ENCODE peak calls at places on chromosome 3, in six cellular contexts. T is naive thymus-derived CD4-positive, alpha-beta T cell; A is thoracic aorta; M is A673; O is CD4-positive, alpha-beta T cell; P is AG04450. F is an unnamed sample.

GRCh38 chr3:115913069-115913686 is 289.9 kb downstream of the GAP43 start:
- DNase-seq in T (no peak), A (no peak), M (peak; percentile 60), O (no peak), P (no peak), F (no peak)

GRCh38 chr3:52704611-52705437 is 767 bp downstream of the GLT8D1 start:
- DNase-seq in T (peak; percentile 9), A (no peak), M (peak; percentile 6), O (no peak), P (no peak), F (no peak)

GRCh38 chr3:183430325-183430957 is 2.0 kb upstream of the MCF2L2 start:
- DNase-seq in T (no peak), A (no peak), M (no peak), O (no peak), P (no peak), F (no peak)

GRCh38 chr3:116078561-116078960 is 366.7 kb downstream of the LSAMP start:
- DNase-seq in T (no peak), A (no peak), M (no peak), O (no peak), P (no peak), F (no peak)

GRCh38 chr3:110391640-110392395 is 679.8 kb upstream of the NECTIN3 start:
- DNase-seq in T (no peak), A (no peak), M (no peak), O (no peak), P (no peak), F (no peak)

GRCh38 chr3:41974223-41974622 is 12.3 kb upstream of the ULK4 start:
- DNase-seq in T (no peak), A (no peak), M (no peak), O (no peak), P (no peak), F (no peak)

GRCh38 chr3:173225351-173225750 is 84.3 kb upstream of the SPATA16 start:
- DNase-seq in T (no peak), A (no peak), M (no peak), O (no peak), P (no peak), F (no peak)

GRCh38 chr3:66407281-66408218 is 93.3 kb downstream of the LRIG1 start:
- DNase-seq in T (peak; percentile 69), A (no peak), M (peak; percentile 62), O (peak; percentile 69), P (no peak), F (peak; percentile 79)

GRCh38 chr3:126908752-126909275 is 74.1 kb upstream of the PLXNA1 start:
- DNase-seq in T (no peak), A (no peak), M (no peak), O (no peak), P (no peak), F (no peak)

GRCh38 chr3:80606073-80606472 is 838.3 kb upstream of the ROBO1 start:
- DNase-seq in T (no peak), A (no peak), M (peak; percentile 0), O (no peak), P (no peak), F (no peak)

GRCh38 chr3:59502806-59503205 is 453.0 kb upstream of the CFAP20DC start:
- DNase-seq in T (no peak), A (no peak), M (no peak), O (peak; percentile 5), P (peak; percentile 71), F (no peak)

GRCh38 chr3:38168988-38169363 is 3.6 kb downstream of the OXSR1 start:
- DNase-seq in T (no peak), A (no peak), M (no peak), O (no peak), P (no peak), F (no peak)

GRCh38 chr3:142424754-142425153 is 23.1 kb downstream of the XRN1 start:
- DNase-seq in T (no peak), A (no peak), M (no peak), O (no peak), P (no peak), F (no peak)

GRCh38 chr3:46693038-46693896 is at the start of gene ALS2CL:
- DNase-seq in T (peak; percentile 74), A (no peak), M (peak; percentile 4), O (peak; percentile 72), P (no peak), F (peak; percentile 30)

GRCh38 chr3:25428003-25428861 is at the start of gene RARB:
- DNase-seq in T (no peak), A (peak; percentile 21), M (peak; percentile 89), O (no peak), P (peak; percentile 41), F (peak; percentile 24)

GRCh38 chr3:136783708-136784191 is 31.6 kb upstream of the STAG1 start:
- DNase-seq in T (no peak), A (no peak), M (no peak), O (no peak), P (no peak), F (no peak)

GRCh38 chr3:101171797-101172196 is 148.6 kb downstream of the IMPG2 start:
- DNase-seq in T (no peak), A (no peak), M (no peak), O (no peak), P (no peak), F (no peak)

GRCh38 chr3:12193485-12194165 is 34.9 kb upstream of the TIMP4 start:
- DNase-seq in T (no peak), A (no peak), M (peak; percentile 30), O (no peak), P (peak; percentile 97), F (no peak)

GRCh38 chr3:198108756-198109155 is 148.7 kb downstream of the LMLN start:
- DNase-seq in T (no peak), A (no peak), M (peak; percentile 68), O (no peak), P (no peak), F (no peak)
- H3K27me3 ChIP-seq in T (peaks cover 17% of the 10 kb centered on the region), A (peaks cover 1% of the 10 kb centered on the region), M (no peaks in the 10 kb centered on the region), O (peaks cover 37% of the 10 kb centered on the region), P (peaks cover 24% of the 10 kb centered on the region), F (peaks cover 68% of the 10 kb centered on the region)

GRCh38 chr3:62375655-62376054 is 2.3 kb upstream of the FEZF2 start:
- DNase-seq in T (no peak), A (no peak), M (no peak), O (no peak), P (no peak), F (no peak)

GRCh38 chr3:62373215-62373614 is at the start of gene FEZF2:
- DNase-seq in T (no peak), A (no peak), M (no peak), O (no peak), P (no peak), F (peak; percentile 11)

GRCh38 chr3:62372621-62373041 is 719 bp downstream of the FEZF2 start:
- DNase-seq in T (no peak), A (no peak), M (no peak), O (no peak), P (no peak), F (peak; percentile 12)

GRCh38 chr3:62373714-62374333 is 474 bp upstream of the FEZF2 start:
- DNase-seq in T (no peak), A (no peak), M (no peak), O (no peak), P (no peak), F (peak; percentile 11)

GRCh38 chr3:62374375-62374876 is 1.1 kb upstream of the FEZF2 start:
- DNase-seq in T (no peak), A (no peak), M (no peak), O (no peak), P (no peak), F (no peak)
- H3K27me3 ChIP-seq in T (peaks cover 9% of the 10 kb centered on the region), A (peaks cover 31% of the 10 kb centered on the region), M (peaks cover 98% of the 10 kb centered on the region), O (peaks cover 83% of the 10 kb centered on the region), P (peaks cover 95% of the 10 kb centered on the region), F (peaks cover 81% of the 10 kb centered on the region)

DNA sequence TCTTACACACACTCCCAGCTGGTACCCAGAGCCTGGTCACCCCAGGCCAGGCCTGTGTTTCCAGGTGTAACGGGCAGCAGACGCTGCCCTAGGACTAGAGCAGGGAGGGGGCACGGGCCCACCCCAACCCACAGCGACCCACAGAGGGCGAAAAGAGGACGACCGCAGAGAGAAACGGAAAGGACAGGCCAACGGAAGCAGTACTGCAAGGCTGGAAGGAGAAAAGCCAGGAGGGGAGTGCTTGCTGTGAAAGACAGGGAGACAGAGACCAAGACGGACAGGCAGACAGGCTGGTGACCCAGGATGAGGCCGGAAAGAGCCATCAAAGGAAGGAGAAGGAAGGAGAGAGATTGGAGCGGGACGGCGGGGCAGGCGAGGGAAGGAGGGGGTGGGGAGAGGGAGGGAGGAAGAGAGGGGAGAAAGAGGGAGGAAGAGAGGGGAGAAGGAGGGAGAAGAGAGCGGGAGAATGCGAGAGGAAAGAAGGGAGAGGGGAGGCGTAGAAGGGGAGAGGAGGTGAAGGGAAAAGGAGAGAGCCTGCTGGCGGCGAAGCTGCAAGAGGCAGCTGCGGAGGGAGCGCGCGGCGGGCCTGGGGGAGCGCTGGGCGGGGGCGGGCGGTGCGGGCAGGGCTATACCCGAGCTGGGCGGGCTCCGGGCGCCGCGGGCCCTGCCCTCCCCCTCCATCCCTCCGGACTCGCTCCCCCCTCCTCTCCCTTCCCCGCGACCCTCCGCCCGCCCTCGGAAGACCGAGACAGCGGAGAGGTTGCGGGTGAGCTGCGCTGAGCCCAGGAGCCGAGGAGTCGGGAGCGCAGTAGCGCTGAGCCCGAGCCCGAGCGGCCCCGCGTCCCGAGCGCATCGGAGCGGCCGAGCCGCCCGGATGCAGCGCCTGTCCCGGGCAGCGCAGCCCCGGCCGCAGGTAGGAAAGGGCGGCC is at the start of gene SLC6A1:
- DNase-seq in T (no peak), A (no peak), M (peak; percentile 17), O (no peak), P (no peak), F (peak; percentile 18)
- H3K27me3 ChIP-seq in T (peaks cover 10% of the 10 kb centered on the region), A (no peaks in the 10 kb centered on the region), M (peaks cover 73% of the 10 kb centered on the region), O (peaks cover 53% of the 10 kb centered on the region), P (peaks cover 66% of the 10 kb centered on the region), F (peaks cover 22% of the 10 kb centered on the region)

GRCh38 chr3:45057557-45057956 is 31.5 kb downstream of the CLEC3B start:
- DNase-seq in T (no peak), A (no peak), M (no peak), O (no peak), P (no peak), F (no peak)
- H3K27me3 ChIP-seq in T (no peaks in the 10 kb centered on the region), A (no peaks in the 10 kb centered on the region), M (no peaks in the 10 kb centered on the region), O (no peaks in the 10 kb centered on the region), P (no peaks in the 10 kb centered on the region), F (no peaks in the 10 kb centered on the region)

F was measured in BE2C.